ENCODE peak calls at places on chromosomes 11 and 22, in four cellular contexts. P is neuronal stem cell, L is H9, E is IMR-90. V is an unnamed sample.

GRCh38 chr11:23211221-23211620 is 350.9 kb upstream of the CCDC179 start:
- DNase-seq in L (no peak), E (no peak), P (no peak), V (peak; percentile 10)

GRCh38 chr11:126989942-126990715 is 10.4 kb downstream of the KIRREL3 start:
- DNase-seq in E (peak; percentile 77), P (peak; percentile 76), L (peak; percentile 94), V (peak; percentile 91)

GRCh38 chr11:33195391-33196190 is 34.3 kb upstream of the CSTF3 start:
- DNase-seq in P (no peak), L (no peak), E (peak; percentile 67), V (no peak)

GRCh38 chr11:102882389-102883024 is 7.7 kb upstream of the MMP12 start:
- DNase-seq in E (peak; percentile 48), P (no peak), L (no peak), V (no peak)

GRCh38 chr22:39242389-39242808 is 2.4 kb downstream of the PDGFB start:
- DNase-seq in E (no peak), L (no peak), P (no peak), V (no peak)

GRCh38 chr11:2714463-2714800 is 14.6 kb upstream of the KCNQ1OT1 start:
- DNase-seq in P (no peak), E (no peak), L (no peak), V (no peak)

GRCh38 chr22:49361164-49361563 is 466.5 kb downstream of the BRD1 start:
- DNase-seq in E (no peak), L (no peak), P (no peak), V (no peak)

GRCh38 chr11:93817426-93818348 is 32.7 kb downstream of the VSTM5 start:
- DNase-seq in L (no peak), P (no peak), E (no peak), V (peak; percentile 85)

GRCh38 chr22:48098243-48098935 is 1335.9 kb downstream of the TBC1D22A start:
- DNase-seq in E (no peak), P (no peak), L (no peak), V (no peak)

GRCh38 chr11:44332665-44333064 is 22.7 kb upstream of the ALX4 start:
- DNase-seq in L (no peak), P (no peak), E (no peak), V (no peak)

GRCh38 chr11:92511522-92512203 is 287.0 kb downstream of the FAT3 start:
- DNase-seq in E (no peak), L (no peak), P (no peak), V (peak; percentile 67)

GRCh38 chr22:46049726-46050450 is 72.9 kb upstream of the WNT7B start:
- DNase-seq in L (no peak), P (no peak), E (no peak), V (no peak)

GRCh38 chr11:37858398-37858797 is 1260.4 kb upstream of the RAG2 start:
- DNase-seq in P (no peak), L (no peak), E (no peak), V (no peak)

GRCh38 chr22:22935056-22935545 is 47.5 kb downstream of the IGLL5 start:
- DNase-seq in E (no peak), P (no peak), L (no peak), V (no peak)

GRCh38 chr22:41847300-41847699 is 14.4 kb downstream of the SREBF2 start:
- DNase-seq in L (no peak), E (no peak), P (no peak), V (no peak)

GRCh38 chr22:41844513-41844912 is 11.6 kb downstream of the SREBF2 start:
- DNase-seq in E (no peak), L (no peak), P (no peak), V (no peak)

GRCh38 chr22:41845380-41846267 is 12.7 kb downstream of the SREBF2 start:
- DNase-seq in P (no peak), L (no peak), E (no peak), V (peak; percentile 71)

GRCh38 chr22:41846268-41847002 is 13.5 kb downstream of the SREBF2 start:
- DNase-seq in E (no peak), L (no peak), P (no peak), V (no peak)

DNA sequence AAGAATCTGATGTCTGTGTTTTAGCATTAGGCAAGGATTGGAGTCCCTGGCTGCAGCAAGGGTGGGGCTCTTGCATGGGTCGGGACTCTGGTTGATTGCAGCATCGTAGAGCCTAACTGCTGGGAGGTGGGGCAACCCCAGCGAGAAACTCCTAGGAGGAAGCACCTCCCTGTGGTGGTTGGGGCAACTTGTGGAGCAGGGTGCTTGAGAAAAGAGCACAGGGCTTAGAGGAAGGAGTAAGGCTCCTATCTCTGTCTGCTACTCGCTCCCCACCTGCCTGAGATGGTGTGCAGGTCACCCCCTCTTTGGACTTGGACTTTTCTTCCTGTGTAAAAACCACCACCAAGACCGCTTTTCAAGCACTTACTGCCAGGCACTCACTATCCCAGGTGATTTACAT is 15.6 kb downstream of the SREBF2 start:
- DNase-seq in P (no peak), L (no peak), E (no peak), V (no peak)
- H3K9ac ChIP-seq in P (no peak overlapping the region), L (no peak overlapping the region), E (no peak overlapping the region), V (no peak overlapping the region)

GRCh38 chr11:119101759-119102423 is at the start of gene DPAGT1:
- DNase-seq in L (peak; percentile 97), P (peak; percentile 92), E (peak; percentile 97), V (peak; percentile 100)
- H2BK120ac ChIP-seq in L (no peak within 1 kb of the TSS), P (no peak within 1 kb of the TSS), E (peak within 1 kb of the TSS; percentile 99), V (no peak within 1 kb of the TSS)

DNA sequence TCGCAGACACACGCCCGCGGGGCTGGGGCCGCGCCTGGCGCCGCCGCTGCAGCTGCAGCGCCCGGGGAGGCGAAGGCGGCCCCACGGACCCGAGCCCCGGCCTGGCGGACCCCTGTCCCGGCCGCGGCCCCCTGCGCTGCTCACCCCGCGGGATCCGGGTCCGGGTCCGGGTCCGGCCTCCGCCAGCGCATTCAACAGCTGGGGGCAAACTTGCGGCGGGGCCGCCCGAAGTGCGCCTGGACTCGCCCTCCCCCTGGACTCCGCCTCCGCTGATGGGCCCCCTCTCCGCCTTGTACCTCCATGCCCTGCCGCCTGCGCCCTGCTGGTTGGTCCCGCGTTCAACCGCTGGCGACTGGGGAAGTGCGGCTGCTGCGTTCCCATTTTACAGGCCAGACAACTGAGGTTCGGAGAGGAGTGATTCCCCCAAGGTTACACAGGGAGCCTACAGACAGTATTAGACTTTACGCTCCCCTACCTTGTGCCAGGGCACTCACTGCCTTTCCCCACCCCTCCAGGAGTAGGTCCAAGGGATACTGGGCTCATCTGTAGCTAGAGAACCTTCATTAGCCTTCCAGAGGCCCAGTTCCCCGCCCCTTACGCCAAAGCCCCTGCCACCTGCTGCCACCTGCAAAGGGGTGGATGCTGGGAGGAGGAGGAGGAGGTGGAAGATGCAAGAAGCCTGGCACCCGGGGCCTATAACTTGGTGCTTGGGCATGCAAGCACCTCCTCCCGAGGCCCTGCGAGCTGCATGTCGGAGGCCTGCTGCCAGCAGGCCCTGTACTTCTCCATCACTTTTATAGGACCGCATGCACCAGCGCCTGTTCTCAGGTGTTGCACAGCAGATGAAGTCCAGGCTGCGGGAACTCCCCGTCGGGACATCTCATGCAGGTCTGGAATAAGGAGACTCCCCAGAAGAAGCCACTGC is 694 bp upstream of the ELFN2 start:
- DNase-seq in E (no peak), L (no peak), P (no peak), V (no peak)
- H4K8ac ChIP-seq in E (peak overlapping the region; percentile 24), L (no peak overlapping the region), P (no peak overlapping the region), V (no peak overlapping the region)

GRCh38 chr22:41367680-41368542 is 13.8 kb upstream of the TEF start:
- DNase-seq in L (peak; percentile 45), E (peak; percentile 22), P (no peak), V (no peak)
- H3K9ac ChIP-seq in L (no peak overlapping the region), E (peak overlapping the region; percentile 27), P (no peak overlapping the region), V (no peak overlapping the region)

V was measured in mesendoderm.